ENCODE peak calls at places on chromosomes 11 and 22, in four cellular contexts. A is MM.1S; Q is uterus; K is CD4-positive, alpha-beta T cell. G is an unnamed sample.

GRCh38 chr22:44042822-44043221 is 18.7 kb downstream of the PARVB start:
- DNase-seq in K (no peak), A (no peak), Q (no peak), G (no peak)

GRCh38 chr11:86265194-86265593 is 20.6 kb downstream of the EED start:
- DNase-seq in Q (no peak), A (no peak), K (no peak), G (no peak)

GRCh38 chr11:8025816-8026215 is 38.7 kb downstream of the EIF3F start:
- DNase-seq in A (no peak), Q (no peak), K (no peak), G (no peak)

GRCh38 chr11:133901316-133901715 is 55.5 kb downstream of the IGSF9B start:
- DNase-seq in A (no peak), Q (no peak), K (no peak), G (no peak)

GRCh38 chr11:86460461-86461404 is 86.0 kb downstream of the CCDC81 start:
- DNase-seq in Q (no peak), A (no peak), K (no peak), G (no peak)

GRCh38 chr11:36431429-36432092 is 78.5 kb downstream of the TRAF6 start:
- DNase-seq in A (no peak), Q (peak; percentile 87), K (no peak), G (no peak)

GRCh38 chr11:59755701-59756495 is 722 bp downstream of the STX3 start:
- DNase-seq in A (peak; percentile 15), K (peak; percentile 23), Q (peak; percentile 84), G (peak; percentile 10)

GRCh38 chr22:36384766-36385400 is 2.9 kb downstream of the MYH9 start:
- DNase-seq in A (peak; percentile 59), K (peak; percentile 72), Q (peak; percentile 59), G (no peak)

GRCh38 chr11:45288395-45288794 is 2.3 kb upstream of the SYT13 start:
- DNase-seq in Q (no peak), A (no peak), K (no peak), G (no peak)

GRCh38 chr22:37742374-37743092 is 45.7 kb downstream of the TRIOBP start:
- DNase-seq in K (no peak), Q (peak; percentile 79), A (no peak), G (no peak)

GRCh38 chr11:27722945-27723344 is 22.7 kb upstream of the BDNF start:
- DNase-seq in A (no peak), K (no peak), Q (no peak), G (no peak)

GRCh38 chr11:61949169-61950034 is 749 bp upstream of the BEST1 start:
- DNase-seq in Q (peak; percentile 95), A (peak; percentile 26), K (no peak), G (peak; percentile 75)

GRCh38 chr11:44308923-44309482 is 936 bp downstream of the ALX4 start:
- DNase-seq in A (no peak), Q (no peak), K (no peak), G (no peak)

GRCh38 chr11:57978686-57979531 is 44.8 kb upstream of the OR9Q1 start:
- DNase-seq in K (no peak), Q (no peak), A (no peak), G (no peak)

GRCh38 chr11:4041731-4042391 is 52.7 kb upstream of the RRM1 start:
- DNase-seq in Q (no peak), K (no peak), A (no peak), G (no peak)

GRCh38 chr11:108122166-108122628 is 830 bp downstream of the ACAT1 start:
- DNase-seq in A (no peak), K (no peak), Q (peak; percentile 27), G (no peak)

GRCh38 chr11:76658651-76659650 is 11.6 kb downstream of the LRRC32 start:
- DNase-seq in K (no peak), A (no peak), Q (peak; percentile 9), G (no peak)

GRCh38 chr11:130212431-130212961 is 52.9 kb downstream of the ST14 start:
- DNase-seq in Q (no peak), K (no peak), A (no peak), G (no peak)

GRCh38 chr22:23282089-23282501 is 101.8 kb downstream of the BCR start:
- DNase-seq in A (no peak), K (no peak), Q (peak; percentile 74), G (no peak)

GRCh38 chr11:129315781-129316579 is 59.7 kb upstream of the BARX2 start:
- DNase-seq in Q (no peak), A (no peak), K (no peak), G (no peak)

GRCh38 chr11:63958013-63958412 is 16.4 kb upstream of the COX8A start:
- DNase-seq in A (no peak), Q (no peak), K (no peak), G (no peak)

GRCh38 chr22:37623075-37624016 is 14.7 kb downstream of the GGA1 start:
- DNase-seq in A (peak; percentile 52), Q (peak; percentile 70), K (peak; percentile 69), G (no peak)

GRCh38 chr11:18071098-18071705 is 25.1 kb upstream of the TPH1 start:
- DNase-seq in K (no peak), A (no peak), Q (no peak), G (no peak)

GRCh38 chr22:45768490-45768889 is 96.9 kb downstream of the ATXN10 start:
- DNase-seq in A (no peak), K (no peak), Q (no peak), G (no peak)

GRCh38 chr11:77203901-77204755 is 76.1 kb downstream of the MYO7A start:
- DNase-seq in A (peak; percentile 4), K (no peak), Q (no peak), G (no peak)

GRCh38 chr11:15800121-15800800 is 556.1 kb downstream of the SOX6 start:
- DNase-seq in K (no peak), Q (no peak), A (no peak), G (peak; percentile 12)

GRCh38 chr11:47220401-47220821 is 5.6 kb downstream of the DDB2 start:
- DNase-seq in A (no peak), K (no peak), Q (no peak), G (no peak)

DNA sequence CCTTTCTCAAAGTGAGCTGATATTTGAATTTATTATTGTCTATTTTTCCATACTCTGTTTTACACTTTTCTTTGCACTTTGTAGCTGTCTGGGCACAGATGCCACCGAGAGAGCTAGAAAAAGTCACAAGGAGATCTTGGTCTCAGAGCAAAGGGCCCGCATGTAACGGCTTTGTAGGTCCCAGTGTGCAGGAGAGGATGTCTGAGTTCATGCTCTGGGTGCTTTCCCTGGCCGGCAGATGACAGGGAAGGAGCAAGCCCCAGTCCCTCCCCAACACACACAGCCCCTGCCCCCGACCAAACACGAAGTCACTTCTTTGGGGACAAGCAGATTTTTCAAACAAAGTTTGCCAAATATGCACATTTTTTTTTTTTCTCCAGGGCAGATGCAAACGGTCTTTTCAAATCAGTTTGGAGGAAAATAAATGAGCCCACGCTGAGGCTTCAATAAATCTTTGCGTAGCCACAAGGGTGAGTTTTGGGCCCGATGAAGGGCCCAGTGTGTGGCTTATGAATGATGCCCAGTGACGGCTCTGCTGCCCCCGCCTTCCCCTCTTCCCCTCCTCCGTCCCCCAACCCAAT is 55.9 kb downstream of the SMIM38 start:
- DNase-seq in K (no peak), A (no peak), Q (no peak), G (no peak)
- H3K27ac ChIP-seq in K (no peak overlapping the region), A (no peak overlapping the region), Q (no peak overlapping the region), G (no peak overlapping the region)

GRCh38 chr11:1748467-1749019 is 1.9 kb downstream of the IFITM10 start:
- DNase-seq in K (no peak), A (no peak), Q (no peak), G (no peak)

GRCh38 chr11:1749020-1749758 is 1.2 kb downstream of the IFITM10 start:
- DNase-seq in Q (no peak), K (no peak), A (no peak), G (no peak)

GRCh38 chr11:1746956-1747752 is 3.2 kb downstream of the IFITM10 start:
- DNase-seq in K (no peak), Q (no peak), A (no peak), G (no peak)

GRCh38 chr11:1746516-1746931 is 3.9 kb downstream of the IFITM10 start:
- DNase-seq in A (no peak), Q (no peak), K (no peak), G (no peak)

DNA sequence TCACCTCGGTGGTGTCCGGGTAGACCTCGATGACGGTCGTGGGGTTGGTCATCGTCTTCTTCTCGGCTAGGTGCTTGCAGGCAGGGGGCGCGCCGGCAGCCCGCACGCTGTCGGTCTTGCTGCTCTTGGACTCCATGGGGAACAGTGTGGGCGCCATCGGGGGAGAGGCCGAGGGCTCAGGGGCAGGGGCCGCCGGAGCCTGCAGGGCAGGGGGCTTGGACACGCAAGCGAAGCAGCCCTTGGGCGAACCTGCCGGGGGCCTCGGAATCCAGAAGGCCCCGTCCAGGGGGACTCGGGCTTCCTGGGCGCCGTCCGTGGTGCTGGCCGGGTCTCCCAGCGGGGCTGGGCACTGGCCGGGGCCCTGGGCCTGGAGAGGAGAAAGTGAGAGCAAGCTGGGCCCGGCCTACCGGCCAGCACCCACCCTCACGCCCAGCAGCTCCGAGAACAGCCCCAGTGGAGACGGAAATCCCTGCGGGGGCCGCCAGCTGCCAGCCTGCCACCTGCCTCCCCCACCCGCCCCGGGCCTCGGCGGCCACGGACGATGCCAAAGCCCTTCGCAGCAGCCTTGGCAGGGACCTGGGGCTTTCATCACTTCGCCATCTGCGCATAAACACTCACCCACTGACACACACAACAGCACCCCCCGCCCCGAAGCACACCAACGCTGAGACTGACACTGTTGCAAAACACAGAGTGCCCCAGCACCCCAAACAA is 2.5 kb downstream of the IFITM10 start:
- DNase-seq in K (no peak), A (no peak), Q (no peak), G (no peak)
- H3K27ac ChIP-seq in K (no peak overlapping the region), A (no peak overlapping the region), Q (no peak overlapping the region), G (peak overlapping the region; percentile 36)

GRCh38 chr11:68041617-68042218 is 2.9 kb downstream of the TCIRG1 start:
- DNase-seq in Q (no peak), A (no peak), K (no peak), G (no peak)
- H3K27ac ChIP-seq in Q (peak overlapping the region; percentile 91), A (no peak overlapping the region), K (peak overlapping the region; percentile 77), G (no peak overlapping the region)

GRCh38 chr11:124776865-124777645 is 15.0 kb upstream of the ESAM start:
- DNase-seq in Q (no peak), A (no peak), K (no peak), G (no peak)
- H3K27ac ChIP-seq in Q (peak overlapping the region; percentile 28), A (no peak overlapping the region), K (no peak overlapping the region), G (no peak overlapping the region)

GRCh38 chr22:21714784-21715183 is 20.8 kb downstream of the YPEL1 start:
- DNase-seq in A (no peak), Q (no peak), K (no peak), G (no peak)

GRCh38 chr22:21712751-21713427 is 22.7 kb downstream of the YPEL1 start:
- DNase-seq in Q (peak; percentile 67), A (peak; percentile 54), K (peak; percentile 37), G (peak; percentile 38)

GRCh38 chr22:21714059-21714770 is 21.4 kb downstream of the YPEL1 start:
- DNase-seq in Q (no peak), K (no peak), A (no peak), G (no peak)

GRCh38 chr22:21711851-21712250 is 23.7 kb downstream of the YPEL1 start:
- DNase-seq in K (no peak), A (no peak), Q (no peak), G (no peak)

DNA sequence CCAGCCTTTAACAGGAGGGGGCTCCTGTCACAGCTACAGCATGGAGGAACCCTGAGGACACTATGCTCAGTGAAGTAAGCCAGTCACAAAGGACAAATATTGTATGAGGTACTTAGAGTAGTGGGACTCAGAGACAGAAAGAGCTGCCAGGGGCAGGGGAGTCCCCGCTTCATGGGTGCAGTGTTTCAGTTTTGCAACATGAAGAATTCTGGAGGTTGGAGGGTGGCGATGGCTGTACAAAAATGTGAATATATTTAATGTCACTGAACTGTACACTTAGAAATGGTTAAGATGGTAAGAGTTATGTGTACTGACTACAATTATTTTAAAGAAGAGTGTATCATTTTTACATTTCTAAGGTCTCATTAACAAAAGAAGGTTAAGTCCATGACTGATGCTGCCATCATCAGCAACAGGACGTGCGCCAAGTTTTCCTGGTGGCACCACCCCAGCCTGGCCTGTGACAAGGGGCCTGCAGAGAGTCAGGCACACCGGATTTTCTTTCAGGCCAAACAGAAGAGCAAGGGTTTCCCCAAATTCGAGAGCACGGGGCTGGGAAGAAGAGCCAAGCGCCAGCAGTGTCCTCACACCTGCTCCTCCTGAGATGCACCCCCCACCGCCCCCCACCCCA is 22.1 kb downstream of the YPEL1 start:
- DNase-seq in Q (no peak), A (no peak), K (no peak), G (no peak)
- H3K27ac ChIP-seq in Q (no peak overlapping the region), A (no peak overlapping the region), K (no peak overlapping the region), G (no peak overlapping the region)